ENCODE peak calls at places on chromosomes 2 and 18, in four cellular contexts. One of them, this sample, is unnamed.

GRCh38 chr2:3184167-3184566 is 193.5 kb downstream of the EIPR1 start:
- DNase-seq in NT2/D1: no peak
- DNase-seq in WTC11: no peak
- DNase-seq in pons: no peak
- DNase-seq in this sample: no peak

GRCh38 chr18:1541478-1541877 is 636.8 kb downstream of the ADCYAP1 start:
- DNase-seq in NT2/D1: no peak
- DNase-seq in pons: no peak
- DNase-seq in WTC11: no peak
- DNase-seq in this sample: no peak

GRCh38 chr2:7574385-7574784 is 657.2 kb downstream of the RNF144A start:
- DNase-seq in pons: no peak
- DNase-seq in WTC11: no peak
- DNase-seq in NT2/D1: no peak
- DNase-seq in this sample: no peak

GRCh38 chr2:239809391-239809790 is 215.8 kb downstream of the NDUFA10 start:
- DNase-seq in WTC11: peak
- DNase-seq in pons: no peak
- DNase-seq in NT2/D1: no peak
- DNase-seq in this sample: no peak

GRCh38 chr18:59269563-59270214 is 3.6 kb downstream of the RAX start:
- DNase-seq in NT2/D1: no peak
- DNase-seq in WTC11: no peak
- DNase-seq in pons: no peak
- DNase-seq in this sample: no peak

GRCh38 chr2:222864296-222864695 is 3.5 kb downstream of the ACSL3 start:
- DNase-seq in NT2/D1: peak
- DNase-seq in pons: no peak
- DNase-seq in WTC11: peak
- DNase-seq in this sample: no peak

GRCh38 chr2:144086965-144087364 is 433.0 kb downstream of the ZEB2 start:
- DNase-seq in NT2/D1: no peak
- DNase-seq in WTC11: no peak
- DNase-seq in pons: no peak
- DNase-seq in this sample: no peak

GRCh38 chr2:54904836-54905235 is 145.4 kb downstream of the RTN4 start:
- DNase-seq in NT2/D1: no peak
- DNase-seq in WTC11: no peak
- DNase-seq in pons: no peak
- DNase-seq in this sample: no peak

GRCh38 chr2:28225472-28225915 is 167.2 kb upstream of the FOSL2 start:
- DNase-seq in WTC11: no peak
- DNase-seq in NT2/D1: no peak
- DNase-seq in pons: no peak
- DNase-seq in this sample: no peak

GRCh38 chr2:84849271-84849952 is 31.5 kb downstream of the TRABD2A start:
- DNase-seq in NT2/D1: no peak
- DNase-seq in WTC11: no peak
- DNase-seq in pons: peak
- DNase-seq in this sample: no peak

GRCh38 chr2:238456966-238457926 is 30.5 kb downstream of the ASB1 start:
- DNase-seq in pons: no peak
- DNase-seq in NT2/D1: no peak
- DNase-seq in WTC11: no peak
- DNase-seq in this sample: no peak